ENCODE peak calls at places on chromosomes 6 and 20, in eight cellular contexts. One of them, this sample, is unnamed.

GRCh38 chr6:35213824-35214756 is at the start of gene SCUBE3:
- DNase-seq in PC-3: peak
- DNase-seq in PC-9: no peak
- DNase-seq in choroid plexus epithelial cell: peak
- DNase-seq in fibroblast of lung: peak
- DNase-seq in brain microvascular endothelial cell: peak
- DNase-seq in dorsolateral prefrontal cortex: no peak
- DNase-seq in B cell: no peak
- DNase-seq in this sample: peak

GRCh38 chr6:133132583-133132982 is 108.6 kb upstream of the EYA4 start:
- DNase-seq in PC-3: no peak
- DNase-seq in PC-9: no peak
- DNase-seq in choroid plexus epithelial cell: no peak
- DNase-seq in fibroblast of lung: peak
- DNase-seq in brain microvascular endothelial cell: no peak
- DNase-seq in dorsolateral prefrontal cortex: no peak
- DNase-seq in B cell: no peak
- DNase-seq in this sample: no peak

GRCh38 chr6:52020961-52021570 is 66.3 kb downstream of the PKHD1 start:
- DNase-seq in PC-3: peak
- DNase-seq in PC-9: no peak
- DNase-seq in choroid plexus epithelial cell: peak
- DNase-seq in fibroblast of lung: peak
- DNase-seq in brain microvascular endothelial cell: no peak
- DNase-seq in dorsolateral prefrontal cortex: no peak
- DNase-seq in B cell: no peak
- DNase-seq in this sample: peak

GRCh38 chr20:58515240-58516212 is at the start of gene APCDD1L:
- DNase-seq in PC-3: peak
- DNase-seq in PC-9: peak
- DNase-seq in choroid plexus epithelial cell: peak
- DNase-seq in fibroblast of lung: peak
- DNase-seq in brain microvascular endothelial cell: no peak
- DNase-seq in dorsolateral prefrontal cortex: no peak
- DNase-seq in B cell: no peak
- DNase-seq in this sample: no peak

GRCh38 chr6:26483727-26484126 is 16.4 kb upstream of the BTN1A1 start:
- DNase-seq in PC-3: no peak
- DNase-seq in PC-9: no peak
- DNase-seq in choroid plexus epithelial cell: no peak
- DNase-seq in fibroblast of lung: no peak
- DNase-seq in brain microvascular endothelial cell: no peak
- DNase-seq in dorsolateral prefrontal cortex: no peak
- DNase-seq in B cell: no peak
- DNase-seq in this sample: no peak

GRCh38 chr20:37071481-37071911 is 24.3 kb downstream of the RBL1 start:
- DNase-seq in PC-3: peak
- DNase-seq in PC-9: no peak
- DNase-seq in choroid plexus epithelial cell: peak
- DNase-seq in fibroblast of lung: peak
- DNase-seq in brain microvascular endothelial cell: peak
- DNase-seq in dorsolateral prefrontal cortex: no peak
- DNase-seq in B cell: no peak
- DNase-seq in this sample: no peak

GRCh38 chr6:42224222-42225042 is 6.8 kb upstream of the MRPS10 start:
- DNase-seq in PC-3: peak
- DNase-seq in PC-9: peak
- DNase-seq in choroid plexus epithelial cell: peak
- DNase-seq in fibroblast of lung: peak
- DNase-seq in brain microvascular endothelial cell: peak
- DNase-seq in dorsolateral prefrontal cortex: no peak
- DNase-seq in B cell: no peak
- DNase-seq in this sample: peak

GRCh38 chr6:122576888-122577287 is 33.3 kb upstream of the PKIB start:
- DNase-seq in PC-3: no peak
- DNase-seq in PC-9: no peak
- DNase-seq in choroid plexus epithelial cell: no peak
- DNase-seq in fibroblast of lung: no peak
- DNase-seq in brain microvascular endothelial cell: no peak
- DNase-seq in dorsolateral prefrontal cortex: no peak
- DNase-seq in B cell: no peak
- DNase-seq in this sample: no peak

GRCh38 chr6:140441256-140441655 is 1066.8 kb upstream of the CITED2 start:
- DNase-seq in PC-3: peak
- DNase-seq in PC-9: no peak
- DNase-seq in choroid plexus epithelial cell: peak
- DNase-seq in fibroblast of lung: peak
- DNase-seq in brain microvascular endothelial cell: peak
- DNase-seq in dorsolateral prefrontal cortex: peak
- DNase-seq in B cell: no peak
- DNase-seq in this sample: no peak

GRCh38 chr20:14189794-14190402 is 147.5 kb downstream of the FLRT3 start:
- DNase-seq in PC-3: peak
- DNase-seq in PC-9: no peak
- DNase-seq in choroid plexus epithelial cell: peak
- DNase-seq in fibroblast of lung: peak
- DNase-seq in brain microvascular endothelial cell: peak
- DNase-seq in dorsolateral prefrontal cortex: no peak
- DNase-seq in B cell: no peak
- DNase-seq in this sample: no peak

GRCh38 chr20:14197097-14197496 is 140.3 kb downstream of the FLRT3 start:
- DNase-seq in PC-3: no peak
- DNase-seq in PC-9: no peak
- DNase-seq in choroid plexus epithelial cell: peak
- DNase-seq in fibroblast of lung: no peak
- DNase-seq in brain microvascular endothelial cell: peak
- DNase-seq in dorsolateral prefrontal cortex: no peak
- DNase-seq in B cell: no peak
- DNase-seq in this sample: no peak

GRCh38 chr20:14191559-14191958 is 145.9 kb downstream of the FLRT3 start:
- DNase-seq in PC-3: no peak
- DNase-seq in PC-9: no peak
- DNase-seq in choroid plexus epithelial cell: no peak
- DNase-seq in fibroblast of lung: no peak
- DNase-seq in brain microvascular endothelial cell: no peak
- DNase-seq in dorsolateral prefrontal cortex: no peak
- DNase-seq in B cell: no peak
- DNase-seq in this sample: no peak

GRCh38 chr20:14193443-14193842 is 144.0 kb downstream of the FLRT3 start:
- DNase-seq in PC-3: no peak
- DNase-seq in PC-9: no peak
- DNase-seq in choroid plexus epithelial cell: no peak
- DNase-seq in fibroblast of lung: no peak
- DNase-seq in brain microvascular endothelial cell: no peak
- DNase-seq in dorsolateral prefrontal cortex: no peak
- DNase-seq in B cell: no peak
- DNase-seq in this sample: no peak

GRCh38 chr20:14193885-14194284 is 143.5 kb downstream of the FLRT3 start:
- DNase-seq in PC-3: peak
- DNase-seq in PC-9: no peak
- DNase-seq in choroid plexus epithelial cell: peak
- DNase-seq in fibroblast of lung: no peak
- DNase-seq in brain microvascular endothelial cell: no peak
- DNase-seq in dorsolateral prefrontal cortex: no peak
- DNase-seq in B cell: no peak
- DNase-seq in this sample: no peak
- TF ChIP-seq CTCF in PC-3: peak
- TF ChIP-seq CTCF in PC-9: no peak
- TF ChIP-seq CTCF in choroid plexus epithelial cell: peak
- TF ChIP-seq CTCF in fibroblast of lung: no peak
- TF ChIP-seq CTCF in brain microvascular endothelial cell: peak
- TF ChIP-seq CTCF in dorsolateral prefrontal cortex: no peak
- TF ChIP-seq CTCF in B cell: no peak
- TF ChIP-seq CTCF in this sample: no peak

DNA sequence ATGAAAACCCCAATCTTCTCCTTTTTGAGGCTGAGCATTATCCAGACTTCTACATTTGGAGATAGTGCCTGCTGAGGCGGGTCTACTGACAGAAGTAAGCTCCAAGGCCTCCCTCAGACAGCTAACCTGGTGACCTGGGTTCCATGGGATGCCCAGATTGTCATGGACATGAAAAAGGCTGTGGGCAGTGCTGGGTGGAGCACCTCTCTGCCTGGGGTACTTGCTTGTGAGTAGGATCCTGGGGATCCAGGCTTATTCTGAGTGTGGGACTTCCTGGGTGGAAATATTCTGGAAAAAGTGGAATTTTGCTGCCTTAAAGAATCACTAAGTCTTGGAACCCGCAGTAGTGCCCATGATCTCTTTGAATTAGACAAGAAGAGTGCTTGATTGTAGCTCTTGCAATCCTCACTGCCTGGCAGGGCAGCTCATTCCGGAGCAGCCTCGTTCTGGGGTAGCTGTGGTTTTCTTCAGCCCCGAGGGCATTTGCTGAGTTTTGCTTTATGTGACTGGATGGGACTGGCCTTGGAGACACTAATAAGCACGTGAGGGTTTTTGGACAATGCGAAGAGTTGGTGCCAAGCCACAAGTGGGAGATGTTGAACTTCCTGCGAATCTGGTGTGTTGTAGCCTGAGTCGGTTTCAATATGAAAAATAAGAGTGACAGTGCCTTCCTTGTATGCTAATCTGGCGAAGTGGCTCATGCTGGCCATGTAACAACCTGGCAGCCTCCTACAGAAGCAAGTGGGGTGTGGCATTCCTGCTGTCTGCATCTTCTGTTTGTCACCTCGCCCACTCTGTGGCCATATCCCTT is 28.2 kb downstream of the SNRNP48 start:
- DNase-seq in PC-3: peak
- DNase-seq in PC-9: peak
- DNase-seq in choroid plexus epithelial cell: peak
- DNase-seq in fibroblast of lung: peak
- DNase-seq in brain microvascular endothelial cell: peak
- DNase-seq in dorsolateral prefrontal cortex: no peak
- DNase-seq in B cell: no peak
- DNase-seq in this sample: peak
- TF ChIP-seq CTCF in PC-3: peak
- TF ChIP-seq CTCF in PC-9: no peak
- TF ChIP-seq CTCF in choroid plexus epithelial cell: peak
- TF ChIP-seq CTCF in fibroblast of lung: no peak
- TF ChIP-seq CTCF in brain microvascular endothelial cell: peak
- TF ChIP-seq CTCF in dorsolateral prefrontal cortex: no peak
- TF ChIP-seq CTCF in B cell: no peak
- TF ChIP-seq CTCF in this sample: no peak

GRCh38 chr6:21745543-21746337 is 152.2 kb downstream of the SOX4 start:
- DNase-seq in PC-3: no peak
- DNase-seq in PC-9: no peak
- DNase-seq in choroid plexus epithelial cell: no peak
- DNase-seq in fibroblast of lung: no peak
- DNase-seq in brain microvascular endothelial cell: no peak
- DNase-seq in dorsolateral prefrontal cortex: no peak
- DNase-seq in B cell: no peak
- DNase-seq in this sample: no peak
- TF ChIP-seq CTCF in PC-3: no peak
- TF ChIP-seq CTCF in PC-9: no peak
- TF ChIP-seq CTCF in choroid plexus epithelial cell: peak
- TF ChIP-seq CTCF in fibroblast of lung: no peak
- TF ChIP-seq CTCF in brain microvascular endothelial cell: no peak
- TF ChIP-seq CTCF in dorsolateral prefrontal cortex: no peak
- TF ChIP-seq CTCF in B cell: no peak
- TF ChIP-seq CTCF in this sample: no peak

GRCh38 chr6:110048221-110048875 is 70.2 kb downstream of the GPR6 start:
- DNase-seq in PC-3: no peak
- DNase-seq in PC-9: peak
- DNase-seq in choroid plexus epithelial cell: peak
- DNase-seq in fibroblast of lung: no peak
- DNase-seq in brain microvascular endothelial cell: peak
- DNase-seq in dorsolateral prefrontal cortex: no peak
- DNase-seq in B cell: no peak
- DNase-seq in this sample: no peak
- TF ChIP-seq CTCF in PC-3: no peak
- TF ChIP-seq CTCF in PC-9: no peak
- TF ChIP-seq CTCF in choroid plexus epithelial cell: no peak
- TF ChIP-seq CTCF in fibroblast of lung: no peak
- TF ChIP-seq CTCF in brain microvascular endothelial cell: no peak
- TF ChIP-seq CTCF in dorsolateral prefrontal cortex: no peak
- TF ChIP-seq CTCF in B cell: no peak
- TF ChIP-seq CTCF in this sample: no peak

GRCh38 chr6:44003345-44004061 is 123.7 kb downstream of the MRPL14 start:
- DNase-seq in PC-3: no peak
- DNase-seq in PC-9: no peak
- DNase-seq in choroid plexus epithelial cell: no peak
- DNase-seq in fibroblast of lung: no peak
- DNase-seq in brain microvascular endothelial cell: no peak
- DNase-seq in dorsolateral prefrontal cortex: no peak
- DNase-seq in B cell: no peak
- DNase-seq in this sample: peak

GRCh38 chr6:44004136-44004535 is 123.1 kb downstream of the MRPL14 start:
- DNase-seq in PC-3: no peak
- DNase-seq in PC-9: no peak
- DNase-seq in choroid plexus epithelial cell: no peak
- DNase-seq in fibroblast of lung: no peak
- DNase-seq in brain microvascular endothelial cell: no peak
- DNase-seq in dorsolateral prefrontal cortex: no peak
- DNase-seq in B cell: no peak
- DNase-seq in this sample: no peak

GRCh38 chr6:44001318-44001868 is 125.9 kb downstream of the MRPL14 start:
- DNase-seq in PC-3: no peak
- DNase-seq in PC-9: peak
- DNase-seq in choroid plexus epithelial cell: peak
- DNase-seq in fibroblast of lung: peak
- DNase-seq in brain microvascular endothelial cell: no peak
- DNase-seq in dorsolateral prefrontal cortex: no peak
- DNase-seq in B cell: no peak
- DNase-seq in this sample: peak

GRCh38 chr6:44002071-44002590 is 125.1 kb downstream of the MRPL14 start:
- DNase-seq in PC-3: no peak
- DNase-seq in PC-9: peak
- DNase-seq in choroid plexus epithelial cell: no peak
- DNase-seq in fibroblast of lung: no peak
- DNase-seq in brain microvascular endothelial cell: peak
- DNase-seq in dorsolateral prefrontal cortex: no peak
- DNase-seq in B cell: no peak
- DNase-seq in this sample: no peak

DNA sequence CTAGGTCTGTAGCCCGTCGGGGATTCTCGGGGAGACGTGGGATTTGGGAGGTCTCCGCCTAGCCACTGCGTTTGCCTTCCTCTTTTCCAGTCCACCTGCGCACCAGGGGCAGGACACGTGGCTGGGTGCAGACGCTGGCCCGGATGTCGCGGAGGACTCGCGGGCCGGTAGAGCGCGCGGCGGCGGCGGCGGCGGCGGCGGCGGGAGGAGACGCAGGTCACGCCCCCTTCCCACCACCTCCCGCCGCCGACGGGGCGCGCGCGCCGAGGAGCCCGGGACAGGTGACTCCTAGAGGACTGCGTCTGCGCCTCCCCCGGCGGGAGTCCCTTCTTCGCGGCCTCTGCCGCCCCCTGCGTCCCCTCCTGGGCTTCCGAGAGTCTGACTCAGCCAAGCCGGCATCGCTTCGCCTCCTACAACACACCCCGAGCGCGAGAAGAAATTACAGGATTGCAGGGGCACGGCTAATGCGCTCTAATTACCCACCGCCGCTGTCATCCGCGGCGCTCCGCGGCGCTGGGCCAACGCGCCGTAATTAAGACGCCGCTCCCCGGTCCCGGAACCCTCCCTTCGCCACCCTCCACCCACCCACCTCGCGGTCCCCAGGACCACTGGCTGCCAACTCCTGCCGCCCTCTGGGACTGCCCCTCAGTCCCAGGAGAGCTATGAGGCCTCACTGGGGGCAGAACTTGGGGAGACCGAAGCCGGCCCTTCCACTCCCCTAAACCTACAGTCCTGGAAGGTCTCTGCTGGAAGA is 124.5 kb downstream of the MRPL14 start:
- DNase-seq in PC-3: no peak
- DNase-seq in PC-9: no peak
- DNase-seq in choroid plexus epithelial cell: peak
- DNase-seq in fibroblast of lung: peak
- DNase-seq in brain microvascular endothelial cell: peak
- DNase-seq in dorsolateral prefrontal cortex: no peak
- DNase-seq in B cell: no peak
- DNase-seq in this sample: peak
- TF ChIP-seq CTCF in PC-3: no peak
- TF ChIP-seq CTCF in PC-9: no peak
- TF ChIP-seq CTCF in choroid plexus epithelial cell: peak
- TF ChIP-seq CTCF in fibroblast of lung: peak
- TF ChIP-seq CTCF in brain microvascular endothelial cell: peak
- TF ChIP-seq CTCF in dorsolateral prefrontal cortex: no peak
- TF ChIP-seq CTCF in B cell: no peak
- TF ChIP-seq CTCF in this sample: peak

This sample was measured in GM13976.